ENCODE peak calls at places on chromosomes 6 and 20, in six cellular contexts. F, B, W, X, A and U are unnamed samples.

GRCh38 chr6:167826230-167827061 is at the start of gene AFDN:
- DNase-seq in F (peak; percentile 74), X (peak; percentile 84), B (peak; percentile 30), W (peak; percentile 73), A (peak; percentile 65), U (peak; percentile 45)

GRCh38 chr20:40691566-40692239 is 2.7 kb upstream of the MAFB start:
- DNase-seq in W (no peak), B (no peak), X (no peak), A (no peak), F (no peak), U (no peak)

GRCh38 chr6:150212745-150213144 is 69.9 kb downstream of the PPP1R14C start:
- DNase-seq in A (no peak), F (no peak), B (peak; percentile 3), W (no peak), X (no peak), U (no peak)

GRCh38 chr6:119881416-119881815 is 531.9 kb upstream of the MAN1A1 start:
- DNase-seq in W (no peak), X (no peak), F (no peak), B (no peak), A (no peak), U (no peak)

GRCh38 chr20:1390552-1391403 is 2.1 kb downstream of the FKBP1A start:
- DNase-seq in W (no peak), X (peak; percentile 72), A (no peak), B (no peak), F (peak; percentile 38), U (no peak)

GRCh38 chr20:51995551-51995951 is 193.2 kb upstream of the SALL4 start:
- DNase-seq in B (no peak), W (no peak), A (no peak), X (no peak), F (no peak), U (no peak)

GRCh38 chr6:108805611-108806181 is 42.5 kb upstream of the ARMC2 start:
- DNase-seq in B (peak; percentile 48), A (no peak), X (no peak), F (no peak), W (no peak), U (no peak)

GRCh38 chr6:501891-502601 is 110.5 kb downstream of the IRF4 start:
- DNase-seq in B (no peak), W (no peak), F (no peak), X (no peak), A (no peak), U (no peak)

GRCh38 chr6:152503541-152503940 is 133.6 kb downstream of the SYNE1 start:
- DNase-seq in X (no peak), F (no peak), A (no peak), B (no peak), W (no peak), U (no peak)

GRCh38 chr20:60050193-60050960 is 92.2 kb downstream of the CDH26 start:
- DNase-seq in W (no peak), A (no peak), B (no peak), X (no peak), F (no peak), U (no peak)

GRCh38 chr6:96877151-96877550 is 20.5 kb downstream of the NDUFAF4 start:
- DNase-seq in A (no peak), B (no peak), F (no peak), W (no peak), X (no peak), U (no peak)

GRCh38 chr6:151690768-151691562 is 116.5 kb upstream of the ESR1 start:
- DNase-seq in F (no peak), X (no peak), W (no peak), B (no peak), A (no peak), U (no peak)

GRCh38 chr6:75084872-75085381 is 120.9 kb downstream of the COL12A1 start:
- DNase-seq in A (no peak), B (no peak), W (no peak), X (peak; percentile 84), F (peak; percentile 54), U (no peak)

GRCh38 chr20:49870261-49870660 is 45.1 kb downstream of the SPATA2 start:
- DNase-seq in F (no peak), A (no peak), W (no peak), B (no peak), X (no peak), U (no peak)

GRCh38 chr20:23022849-23023248 is 12.3 kb upstream of the SSTR4 start:
- DNase-seq in W (no peak), X (no peak), B (no peak), A (no peak), F (no peak), U (no peak)

GRCh38 chr20:54284928-54285704 is 77.2 kb downstream of the PFDN4 start:
- DNase-seq in W (no peak), F (no peak), B (peak; percentile 14), X (no peak), A (no peak), U (no peak)

GRCh38 chr6:161257778-161258457 is 15.9 kb downstream of the AGPAT4 start:
- DNase-seq in A (no peak), W (no peak), X (no peak), B (peak; percentile 14), F (no peak), U (no peak)

GRCh38 chr6:112877134-112878100 is 530.3 kb downstream of the RFPL4B start:
- DNase-seq in W (peak; percentile 3), A (no peak), B (no peak), X (no peak), F (no peak), U (peak; percentile 64)

GRCh38 chr6:145815351-145815772 is 767 bp upstream of the FBXO30 start:
- DNase-seq in B (no peak), A (peak; percentile 43), X (peak; percentile 17), F (peak; percentile 60), W (no peak), U (peak; percentile 32)

GRCh38 chr20:14477125-14477524 is 139.7 kb upstream of the FLRT3 start:
- DNase-seq in A (no peak), F (no peak), X (peak; percentile 67), W (no peak), B (no peak), U (no peak)

GRCh38 chr20:23776067-23776771 is 25.5 kb upstream of the CST1 start:
- DNase-seq in W (peak; percentile 1), A (no peak), X (no peak), F (no peak), B (no peak), U (no peak)

GRCh38 chr6:69868252-69868804 is 2.0 kb downstream of the COL19A1 start:
- DNase-seq in W (no peak), A (no peak), X (no peak), B (peak; percentile 14), F (no peak), U (no peak)

GRCh38 chr6:160027076-160027475 is 58.2 kb downstream of the IGF2R start:
- DNase-seq in B (no peak), W (no peak), A (no peak), X (no peak), F (no peak), U (no peak)

GRCh38 chr20:824916-825315 is 8.6 kb upstream of the FAM110A start:
- DNase-seq in A (no peak), F (no peak), X (no peak), B (no peak), W (no peak), U (no peak)

GRCh38 chr20:48538058-48538825 is 289.6 kb downstream of the PREX1 start:
- DNase-seq in W (no peak), B (no peak), F (no peak), A (no peak), X (peak; percentile 96), U (peak; percentile 90)